ENCODE peak calls at places on chromosomes 7 and 10, in seven cellular contexts. D is GM23248; G is heart left ventricle; F is prostate gland; T is CD8-positive, alpha-beta memory T cell; V is epithelial cell of prostate; N is Peyer's patch. Q is an unnamed sample.

GRCh38 chr10:118373786-118374185 is 31.7 kb upstream of the FAM204A start:
- DNase-seq in D (peak; percentile 78), T (no peak), V (no peak), F (no peak), G (no peak), N (no peak), Q (peak; percentile 66)

GRCh38 chr10:99528867-99529285 is 3.9 kb upstream of the NKX2-3 start:
- DNase-seq in D (no peak), N (no peak), G (no peak), F (no peak), V (no peak), T (no peak), Q (no peak)

GRCh38 chr7:105353752-105354328 is 34.9 kb downstream of the SRPK2 start:
- DNase-seq in T (no peak), V (no peak), N (peak; percentile 52), D (peak; percentile 72), F (no peak), G (peak; percentile 48), Q (no peak)

GRCh38 chr10:3040069-3040468 is 27.3 kb upstream of the PFKP start:
- DNase-seq in T (no peak), G (no peak), N (no peak), D (no peak), V (no peak), F (no peak), Q (no peak)

GRCh38 chr10:123621492-123621891 is 44.7 kb upstream of the GPR26 start:
- DNase-seq in V (no peak), T (no peak), D (peak; percentile 56), F (no peak), G (no peak), N (no peak), Q (no peak)

GRCh38 chr7:103609778-103610177 is 163.8 kb upstream of the SLC26A5 start:
- DNase-seq in G (no peak), V (no peak), T (no peak), N (no peak), D (no peak), F (no peak), Q (no peak)

GRCh38 chr7:22581099-22581498 is 81.1 kb upstream of the STEAP1B start:
- DNase-seq in N (no peak), G (no peak), F (no peak), D (no peak), V (no peak), T (no peak), Q (no peak)

GRCh38 chr10:18658301-18658991 is 785 bp upstream of the ARL5B start:
- DNase-seq in G (no peak), F (peak; percentile 9), N (peak; percentile 54), V (no peak), D (peak; percentile 79), T (no peak), Q (no peak)

GRCh38 chr10:131841131-131841661 is 59.6 kb upstream of the PPP2R2D start:
- DNase-seq in F (no peak), T (no peak), V (no peak), G (no peak), D (no peak), N (peak; percentile 28), Q (no peak)

GRCh38 chr7:23471090-23471859 is 984 bp upstream of the IGF2BP3 start:
- DNase-seq in G (no peak), N (peak; percentile 59), D (peak; percentile 79), T (no peak), V (no peak), F (no peak), Q (peak; percentile 74)

GRCh38 chr7:158406817-158407216 is 180.8 kb downstream of the PTPRN2 start:
- DNase-seq in V (no peak), N (peak; percentile 61), D (no peak), G (no peak), T (no peak), F (no peak), Q (no peak)

GRCh38 chr10:127228195-127228785 is 31.9 kb upstream of the INSYN2A start:
- DNase-seq in G (no peak), F (no peak), T (no peak), D (peak; percentile 62), N (no peak), V (no peak), Q (no peak)

GRCh38 chr7:32164341-32164996 is 94.3 kb upstream of the PDE1C start:
- DNase-seq in D (peak; percentile 84), T (no peak), V (peak; percentile 26), N (no peak), G (peak; percentile 48), F (no peak), Q (peak; percentile 67)

GRCh38 chr7:157552295-157552993 is 215.6 kb downstream of the DNAJB6 start:
- DNase-seq in T (no peak), V (no peak), N (no peak), G (no peak), F (no peak), D (no peak), Q (no peak)

GRCh38 chr10:62154231-62154630 is 114.4 kb downstream of the RTKN2 start:
- DNase-seq in F (no peak), N (peak; percentile 52), V (no peak), D (no peak), G (no peak), T (no peak), Q (no peak)

GRCh38 chr7:79471283-79471682 is 17.8 kb upstream of the MAGI2 start:
- DNase-seq in N (no peak), V (no peak), F (no peak), T (no peak), G (no peak), D (no peak), Q (no peak)

GRCh38 chr10:49270565-49270964 is 28.4 kb upstream of the C10orf71 start:
- DNase-seq in N (no peak), F (no peak), V (no peak), D (no peak), T (no peak), G (no peak), Q (no peak)

GRCh38 chr10:3844626-3845025 is 59.6 kb upstream of the KLF6 start:
- DNase-seq in F (no peak), D (no peak), T (no peak), V (no peak), N (no peak), G (no peak), Q (no peak)

GRCh38 chr10:123642697-123643096 is 23.5 kb upstream of the GPR26 start:
- DNase-seq in D (no peak), G (no peak), F (no peak), V (no peak), T (no peak), N (no peak), Q (no peak)

GRCh38 chr7:23290993-23291392 is 8.1 kb upstream of the MALSU1 start:
- DNase-seq in F (no peak), T (no peak), N (no peak), V (no peak), D (no peak), G (no peak), Q (no peak)

GRCh38 chr7:25847331-25848070 is 304.5 kb upstream of the NFE2L3 start:
- DNase-seq in T (no peak), F (no peak), N (no peak), G (no peak), D (peak; percentile 72), V (no peak), Q (no peak)

GRCh38 chr7:38021892-38022291 is 101.5 kb downstream of the EPDR1 start:
- DNase-seq in G (no peak), F (no peak), D (no peak), V (no peak), N (no peak), T (no peak), Q (no peak)

GRCh38 chr7:24728503-24729364 is 28.5 kb downstream of the GSDME start:
- DNase-seq in N (no peak), T (no peak), F (no peak), G (no peak), D (peak; percentile 65), V (no peak), Q (no peak)
- H3K27ac ChIP-seq in N (no peak overlapping the region), T (no peak overlapping the region), F (no peak overlapping the region), G (no peak overlapping the region), D (peak overlapping the region; percentile 38), V (no peak overlapping the region), Q (peak overlapping the region; percentile 5)

GRCh38 chr7:98196706-98197605 is 14.3 kb upstream of the BHLHA15 start:
- DNase-seq in T (no peak), V (no peak), G (no peak), F (no peak), D (no peak), N (no peak), Q (no peak)
- H3K27ac ChIP-seq in T (no peak overlapping the region), V (no peak overlapping the region), G (no peak overlapping the region), F (no peak overlapping the region), D (no peak overlapping the region), N (no peak overlapping the region), Q (no peak overlapping the region)

GRCh38 chr10:23368816-23369640 is 24.4 kb upstream of the C10orf67 start:
- DNase-seq in N (no peak), T (no peak), G (no peak), V (no peak), D (no peak), F (no peak), Q (no peak)

GRCh38 chr10:23370106-23370505 is 25.5 kb upstream of the C10orf67 start:
- DNase-seq in D (peak; percentile 28), N (no peak), V (no peak), F (no peak), T (no peak), G (no peak), Q (no peak)

GRCh38 chr10:23371073-23371472 is 26.5 kb upstream of the C10orf67 start:
- DNase-seq in D (no peak), F (no peak), T (no peak), G (no peak), N (no peak), V (no peak), Q (no peak)

GRCh38 chr10:23364378-23364777 is 19.8 kb upstream of the C10orf67 start:
- DNase-seq in G (no peak), V (no peak), N (no peak), D (no peak), T (no peak), F (no peak), Q (no peak)

GRCh38 chr10:23367896-23368685 is 23.5 kb upstream of the C10orf67 start:
- DNase-seq in G (no peak), F (no peak), N (no peak), T (no peak), V (no peak), D (no peak), Q (no peak)
- H3K27ac ChIP-seq in G (no peak overlapping the region), F (no peak overlapping the region), N (no peak overlapping the region), T (no peak overlapping the region), V (no peak overlapping the region), D (no peak overlapping the region), Q (no peak overlapping the region)

GRCh38 chr10:79115302-79115701 is 46.5 kb downstream of the ZMIZ1 start:
- DNase-seq in D (no peak), V (no peak), T (no peak), N (no peak), G (no peak), F (no peak), Q (no peak)
- H3K27ac ChIP-seq in D (peak overlapping the region; percentile 97), V (no peak overlapping the region), T (no peak overlapping the region), N (peak overlapping the region; percentile 18), G (no peak overlapping the region), F (no peak overlapping the region), Q (peak overlapping the region; percentile 95)

Q was measured in RWPE1.